ENCODE peak calls at places on chromosomes 16 and 17, in six cellular contexts. J is neural progenitor cell, Z is GM23248, I is hepatocyte, W is GM23338, X is MM.1S. D is an unnamed sample.

GRCh38 chr17:31857920-31858646 is 961 bp downstream of the COPRS start:
- DNase-seq in Z (peak), X (no peak), W (no peak), I (no peak), J (no peak), D (peak)

GRCh38 chr16:85497622-85498314 is 115.4 kb upstream of the GSE1 start:
- DNase-seq in W (no peak), Z (no peak), J (no peak), X (no peak), I (no peak), D (no peak)

GRCh38 chr17:2594657-2595085 is 1.2 kb downstream of the PAFAH1B1 start:
- DNase-seq in I (no peak), W (no peak), X (no peak), Z (peak), J (no peak), D (no peak)

GRCh38 chr17:33292981-33293867 is at the start of gene ASIC2:
- DNase-seq in X (no peak), W (peak), Z (peak), I (peak), J (peak), D (peak)

GRCh38 chr17:58329035-58329807 is 626 bp upstream of the TSPOAP1 start:
- DNase-seq in J (peak), Z (no peak), W (peak), X (peak), I (no peak), D (no peak)

GRCh38 chr17:71975998-71976649 is 144.7 kb upstream of the SOX9 start:
- DNase-seq in Z (peak), J (peak), I (peak), W (peak), X (no peak), D (peak)

GRCh38 chr17:78532311-78532710 is 44.9 kb downstream of the DNAH17 start:
- DNase-seq in I (no peak), Z (no peak), W (no peak), J (no peak), X (no peak), D (peak)

GRCh38 chr17:18948476-18949006 is 3.4 kb upstream of the SLC5A10 start:
- DNase-seq in W (no peak), X (no peak), J (no peak), Z (no peak), I (no peak), D (no peak)

GRCh38 chr17:9181640-9182039 is 160.3 kb downstream of the NTN1 start:
- DNase-seq in Z (no peak), J (no peak), X (no peak), W (no peak), I (no peak), D (no peak)

GRCh38 chr17:77242118-77242800 is 101.5 kb downstream of the SEC14L1 start:
- DNase-seq in I (no peak), Z (no peak), W (no peak), J (no peak), X (no peak), D (no peak)

GRCh38 chr16:8958344-8958808 is 5.3 kb downstream of the USP7 start:
- DNase-seq in W (no peak), I (no peak), X (no peak), Z (peak), J (peak), D (peak)

GRCh38 chr17:77471984-77472836 is 331.4 kb downstream of the SEC14L1 start:
- DNase-seq in Z (peak), I (peak), X (peak), J (peak), W (peak), D (no peak)

GRCh38 chr17:54694287-54694887 is 206.3 kb upstream of the TOM1L1 start:
- DNase-seq in J (no peak), X (no peak), I (no peak), W (peak), Z (no peak), D (no peak)

GRCh38 chr17:67068999-67069398 is 24.6 kb downstream of the CACNG1 start:
- DNase-seq in J (no peak), X (no peak), I (no peak), W (no peak), Z (no peak), D (peak)

GRCh38 chr17:36072431-36073121 is 8.5 kb downstream of the CCL18 start:
- DNase-seq in Z (peak), I (peak), X (peak), W (peak), J (peak), D (peak)

GRCh38 chr17:14061666-14062560 is 7.4 kb upstream of the COX10 start:
- DNase-seq in X (no peak), I (peak), Z (peak), J (no peak), W (peak), D (peak)

GRCh38 chr16:20743591-20743990 is 2.0 kb upstream of the THUMPD1 start:
- DNase-seq in Z (no peak), I (no peak), J (no peak), W (no peak), X (no peak), D (no peak)

GRCh38 chr16:56530872-56531271 is 11.0 kb upstream of the BBS2 start:
- DNase-seq in Z (no peak), I (no peak), J (no peak), W (no peak), X (no peak), D (peak)

GRCh38 chr17:57370051-57370581 is 113.8 kb downstream of the MSI2 start:
- DNase-seq in J (peak), W (no peak), X (no peak), I (peak), Z (peak), D (peak)

DNA sequence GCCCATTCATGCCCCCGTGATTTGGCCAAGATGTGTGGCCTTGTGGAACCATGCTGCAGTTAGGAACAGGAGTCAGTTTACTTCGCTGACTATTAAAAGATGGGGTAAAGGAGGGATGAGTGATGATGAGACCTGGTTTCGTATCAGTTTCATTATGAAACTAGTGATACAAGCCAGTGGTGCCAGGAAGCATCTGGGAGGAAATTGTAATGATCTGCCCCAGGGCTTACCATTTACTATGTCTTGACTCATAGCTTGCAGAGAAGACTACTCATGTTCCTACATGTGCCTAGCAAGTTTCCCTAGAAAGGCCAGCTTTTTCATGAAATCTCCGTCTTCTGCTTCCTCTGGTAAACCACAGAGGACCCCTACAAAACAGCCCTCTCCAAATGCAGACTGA is 23.2 kb downstream of the CDH3 start:
- DNase-seq in W (no peak), I (no peak), Z (peak), J (no peak), X (peak), D (peak)
- H3K4me2 ChIP-seq in W (no peak), I (no peak), Z (peak), J (no peak), X (peak), D (peak)

GRCh38 chr16:55189179-55189578 is 134.8 kb upstream of the IRX6 start:
- DNase-seq in W (no peak), X (no peak), I (no peak), J (no peak), Z (no peak), D (no peak)
- TF ChIP-seq EZH2phosphoT487 in W (no peak), X (no peak), I (no peak), J (no peak), Z (no peak), D (no peak)

DNA sequence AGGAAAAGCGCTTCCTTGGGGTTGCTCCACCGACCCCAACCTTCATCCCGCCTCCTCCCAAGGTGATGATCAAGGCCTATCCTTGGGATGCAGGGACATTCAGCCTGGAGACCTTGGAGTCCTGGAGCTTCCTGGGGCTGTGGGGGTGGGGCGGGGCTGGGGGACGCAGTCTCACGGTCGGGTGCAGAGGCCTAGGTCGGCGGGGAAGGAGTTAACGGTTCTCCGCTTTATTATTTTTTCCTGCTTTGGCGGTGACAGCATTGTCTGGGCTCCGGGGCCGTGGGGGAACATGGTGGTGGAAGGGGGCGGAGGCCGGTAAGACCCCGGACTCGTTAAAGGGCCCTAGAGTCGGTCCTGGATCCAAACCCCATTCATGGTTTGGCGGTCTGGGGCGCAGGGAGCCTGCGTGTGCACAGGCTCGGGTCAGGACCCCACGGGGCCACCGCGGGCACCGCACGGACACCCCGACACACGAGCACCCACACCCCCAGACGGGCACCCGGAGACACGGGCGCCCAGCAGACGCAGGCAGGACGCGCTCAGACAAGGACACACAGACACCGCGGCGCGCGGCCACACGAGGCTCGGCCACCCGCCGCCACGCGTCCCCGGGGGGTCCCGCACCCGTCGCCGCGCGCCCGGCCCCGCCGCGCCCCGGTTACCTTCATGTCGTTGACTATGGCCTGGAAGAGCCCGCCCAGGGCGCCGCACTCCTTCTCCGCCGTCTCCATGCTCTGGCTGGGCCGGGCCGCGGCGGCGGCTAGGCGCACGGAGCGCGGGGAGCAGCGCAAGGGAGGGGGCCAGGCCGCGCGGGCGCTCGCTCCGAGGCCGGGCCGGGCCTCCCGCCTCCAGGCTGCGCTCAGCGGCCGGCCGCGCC is 554 bp downstream of the MTSS2 start:
- DNase-seq in X (no peak), J (no peak), I (no peak), W (no peak), Z (peak), D (no peak)
- H3K4me3 ChIP-seq in X (peak), J (peak), I (peak), W (peak), Z (peak), D (peak)

GRCh38 chr16:28105954-28106353 is 42.4 kb upstream of the GSG1L start:
- DNase-seq in Z (no peak), I (no peak), J (no peak), X (no peak), W (no peak), D (no peak)
- H3K4me2 ChIP-seq in Z (no peak), I (no peak), J (no peak), X (no peak), W (no peak), D (no peak)

GRCh38 chr16:58636474-58636873 is 6.8 kb upstream of the CNOT1 start:
- DNase-seq in J (no peak), Z (no peak), I (peak), X (no peak), W (no peak), D (no peak)

GRCh38 chr16:58639230-58639629 is 9.6 kb upstream of the CNOT1 start:
- DNase-seq in W (no peak), Z (no peak), I (no peak), J (no peak), X (no peak), D (no peak)

GRCh38 chr16:58640949-58641348 is 11.3 kb upstream of the CNOT1 start:
- DNase-seq in W (no peak), Z (no peak), X (no peak), J (no peak), I (no peak), D (no peak)

GRCh38 chr16:58639836-58640235 is 10.2 kb upstream of the CNOT1 start:
- DNase-seq in Z (no peak), X (no peak), W (no peak), I (no peak), J (no peak), D (no peak)

GRCh38 chr16:58638148-58639036 is 8.8 kb upstream of the CNOT1 start:
- DNase-seq in Z (peak), W (peak), X (no peak), J (peak), I (peak), D (peak)
- TF ChIP-seq EZH2phosphoT487 in Z (no peak), W (no peak), X (no peak), J (no peak), I (no peak), D (no peak)

DNA sequence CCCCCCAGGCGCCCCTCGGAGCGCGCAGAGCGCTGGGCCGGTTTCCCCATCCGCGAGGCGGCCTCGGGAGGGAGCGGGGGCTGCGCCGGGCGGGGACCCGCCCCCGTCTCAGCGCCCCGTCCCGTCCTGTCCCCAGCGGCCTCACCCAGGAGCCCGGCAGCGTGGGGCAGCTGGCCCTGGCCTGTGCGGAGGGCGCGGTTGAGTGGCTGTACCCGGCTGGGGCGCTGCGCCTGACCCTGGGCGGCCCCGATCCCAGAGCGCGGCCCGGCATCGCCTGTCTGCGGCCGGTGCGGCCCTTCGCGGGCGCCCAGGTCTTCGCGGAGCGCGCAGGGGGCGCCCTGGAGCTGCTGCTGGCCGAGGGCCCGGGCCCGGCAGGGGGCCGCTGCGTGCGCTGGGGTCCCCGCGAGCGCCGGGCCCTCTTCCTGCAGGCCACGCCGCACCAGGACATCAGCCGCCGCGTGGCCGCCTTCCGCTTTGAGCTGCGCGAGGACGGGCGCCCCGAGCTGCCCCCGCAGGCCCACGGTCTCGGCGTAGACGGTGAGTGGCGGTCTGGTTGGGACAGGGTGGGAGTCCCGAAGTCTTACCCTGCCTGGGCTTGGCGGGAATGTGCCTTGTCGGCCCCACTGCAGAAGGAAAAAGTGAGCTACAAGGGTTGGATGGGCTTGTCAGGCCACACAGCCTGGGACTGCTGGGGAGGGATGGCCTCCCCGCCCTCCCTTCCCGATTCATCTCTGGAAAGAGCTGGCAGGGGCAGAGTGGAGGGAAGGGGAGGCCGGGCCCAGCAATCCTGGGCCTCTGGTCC is 731 bp downstream of the METRN start:
- DNase-seq in I (peak), X (no peak), Z (peak), W (peak), J (peak), D (no peak)
- H3K4me3 ChIP-seq in I (no peak), X (no peak), Z (peak), W (peak), J (peak), D (peak)

GRCh38 chr16:75257886-75258806 is 6.7 kb upstream of the BCAR1 start:
- DNase-seq in W (no peak), Z (no peak), J (no peak), I (no peak), X (no peak), D (no peak)
- H3K4me2 ChIP-seq in W (peak), Z (no peak), J (no peak), I (peak), X (no peak), D (no peak)

GRCh38 chr17:73250851-73251640 is 10.6 kb downstream of the CPSF4L start:
- DNase-seq in I (no peak), X (no peak), W (no peak), Z (no peak), J (no peak), D (no peak)

GRCh38 chr17:73256220-73256619 is 5.5 kb downstream of the CPSF4L start:
- DNase-seq in J (peak), Z (no peak), W (peak), X (no peak), I (no peak), D (no peak)

GRCh38 chr17:73251871-73252270 is 9.8 kb downstream of the CPSF4L start:
- DNase-seq in J (no peak), X (no peak), Z (no peak), W (no peak), I (no peak), D (no peak)

GRCh38 chr17:73257516-73257915 is 4.2 kb downstream of the CPSF4L start:
- DNase-seq in X (no peak), W (no peak), Z (no peak), I (no peak), J (no peak), D (no peak)

DNA sequence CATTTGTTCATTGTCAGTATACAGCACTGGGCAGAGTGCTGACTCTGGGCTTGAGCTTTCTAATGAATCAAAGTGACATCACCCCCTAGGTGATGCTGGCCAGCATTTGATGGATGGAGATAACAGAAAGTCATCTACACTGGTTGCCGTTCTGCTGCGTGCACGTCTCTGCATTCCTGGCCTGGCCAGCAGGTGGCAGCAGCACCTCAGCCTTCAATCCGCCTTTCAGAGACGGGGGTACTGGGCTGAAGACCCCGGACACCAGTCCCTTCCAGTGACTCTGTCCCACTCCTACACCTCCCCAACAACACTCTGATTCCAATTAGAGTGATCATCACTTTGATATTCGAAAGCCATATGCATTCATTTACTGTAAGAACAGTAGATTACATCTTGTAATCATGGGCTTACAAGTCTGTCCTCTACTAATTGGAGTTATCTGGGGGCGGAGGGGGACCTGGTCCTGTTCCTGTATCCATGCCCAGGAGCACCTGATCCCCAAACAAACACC is 6.0 kb downstream of the CPSF4L start:
- DNase-seq in Z (peak), I (peak), X (peak), W (peak), J (peak), D (peak)
- TF ChIP-seq EZH2phosphoT487 in Z (no peak), I (no peak), X (no peak), W (no peak), J (no peak), D (no peak)